ENCODE peak calls at places on chromosomes 2 and 18, in eight cellular contexts. P, D, B, E, J, N, K and X are unnamed samples.
A peak's percentile ranks its signal among the peaks of the same experiment; 100 is the strongest.

GRCh38 chr2:200364142-200364541 is 57.6 kb downstream of the SPATS2L start:
- DNase-seq in E (no peak), J (no peak), B (no peak), D (no peak), K (no peak), N (no peak), P (no peak), X (no peak)

GRCh38 chr2:221895366-221896121 is 323.4 kb upstream of the EPHA4 start:
- DNase-seq in K (no peak), E (no peak), B (no peak), J (no peak), P (no peak), D (no peak), N (no peak), X (no peak)

GRCh38 chr18:36993068-36993467 is 164.1 kb downstream of the KIAA1328 start:
- DNase-seq in E (no peak), D (no peak), N (no peak), P (no peak), B (peak; percentile 3), K (no peak), J (peak; percentile 25), X (no peak)

GRCh38 chr2:207256026-207256425 is 90.3 kb upstream of the KLF7 start:
- DNase-seq in B (no peak), K (no peak), D (no peak), J (no peak), P (no peak), N (no peak), E (no peak), X (no peak)

GRCh38 chr2:109710505-109711229 is 83.4 kb upstream of the RGPD5 start:
- DNase-seq in P (no peak), N (no peak), J (no peak), K (no peak), B (no peak), E (peak; percentile 23), D (no peak), X (no peak)

GRCh38 chr2:230678451-230678850 is 34.2 kb upstream of the CAB39 start:
- DNase-seq in J (no peak), E (peak; percentile 49), K (no peak), P (no peak), B (no peak), N (no peak), D (no peak), X (no peak)

GRCh38 chr18:39414009-39414700 is 1848.6 kb upstream of the CELF4 start:
- DNase-seq in K (no peak), B (peak; percentile 58), N (no peak), D (no peak), P (no peak), E (no peak), J (no peak), X (no peak)

GRCh38 chr2:172908275-172908674 is 167.4 kb upstream of the MAP3K20 start:
- DNase-seq in B (no peak), D (no peak), N (no peak), K (no peak), P (no peak), J (no peak), E (no peak), X (no peak)

GRCh38 chr2:45869165-45869501 is 217.7 kb downstream of the PRKCE start:
- DNase-seq in P (no peak), K (no peak), B (no peak), D (no peak), E (no peak), N (no peak), J (no peak), X (no peak)

GRCh38 chr2:77807531-77808215 is 285.5 kb upstream of the LRRTM4 start:
- DNase-seq in B (peak; percentile 66), D (no peak), E (peak; percentile 13), J (no peak), P (no peak), K (no peak), N (no peak), X (no peak)

GRCh38 chr2:205902041-205902898 is 183.7 kb downstream of the INO80D start:
- DNase-seq in K (no peak), N (no peak), J (peak; percentile 95), E (no peak), B (peak; percentile 8), P (no peak), D (no peak), X (peak; percentile 53)

GRCh38 chr2:214543386-214543955 is 132.6 kb downstream of the VWC2L start:
- DNase-seq in E (no peak), P (no peak), N (no peak), K (no peak), J (peak; percentile 59), B (peak; percentile 74), D (no peak), X (peak; percentile 28)

GRCh38 chr2:234204480-234204879 is 154.0 kb downstream of the SPP2 start:
- DNase-seq in N (no peak), B (peak; percentile 78), P (no peak), K (no peak), D (no peak), J (peak; percentile 2), E (no peak), X (no peak)

GRCh38 chr2:110852541-110853263 is 120.3 kb downstream of the ACOXL start:
- DNase-seq in B (peak; percentile 8), P (no peak), J (no peak), E (no peak), D (no peak), K (no peak), N (no peak), X (no peak)

GRCh38 chr2:113203901-113204519 is 30.2 kb downstream of the PSD4 start:
- DNase-seq in J (peak; percentile 92), E (peak; percentile 84), K (peak; percentile 84), N (peak; percentile 73), P (no peak), D (peak; percentile 75), B (peak; percentile 89), X (no peak)

GRCh38 chr18:60649107-60649506 is 276.5 kb upstream of the MC4R start:
- DNase-seq in D (no peak), P (no peak), J (peak; percentile 93), E (no peak), K (no peak), N (no peak), B (no peak), X (no peak)

GRCh38 chr2:31230751-31231150 is 3.2 kb upstream of the EHD3 start:
- DNase-seq in N (no peak), K (no peak), J (no peak), B (no peak), P (no peak), D (no peak), E (no peak), X (no peak)

GRCh38 chr18:54775686-54776085 is 52.6 kb upstream of the RAB27B start:
- DNase-seq in K (no peak), B (peak; percentile 77), P (no peak), E (peak; percentile 14), N (peak; percentile 54), D (no peak), J (peak; percentile 50), X (no peak)

GRCh38 chr18:9804517-9805104 is 81.2 kb upstream of the TXNDC2 start:
- DNase-seq in B (peak; percentile 34), K (no peak), J (peak; percentile 90), P (no peak), E (peak; percentile 14), D (peak; percentile 71), N (no peak), X (no peak)

GRCh38 chr18:67864677-67865340 is 348.3 kb upstream of the DSEL start:
- DNase-seq in P (no peak), N (no peak), J (peak; percentile 35), K (no peak), B (peak; percentile 60), D (no peak), E (no peak), X (no peak)

GRCh38 chr2:32064021-32064678 is 794 bp downstream of the SPAST start:
- DNase-seq in K (no peak), P (no peak), B (no peak), D (no peak), N (no peak), E (peak; percentile 64), J (peak; percentile 46), X (no peak)

GRCh38 chr2:109091526-109091925 is 37.5 kb upstream of the SH3RF3 start:
- DNase-seq in E (no peak), J (no peak), P (no peak), K (no peak), D (no peak), B (no peak), N (no peak), X (no peak)

GRCh38 chr2:233915133-233915532 is 2.0 kb upstream of the TRPM8 start:
- DNase-seq in K (no peak), P (no peak), E (no peak), N (no peak), B (peak; percentile 47), D (no peak), J (peak; percentile 51), X (peak; percentile 5)

GRCh38 chr18:49161627-49162026 is 210.9 kb upstream of the SMAD7 start:
- DNase-seq in J (no peak), N (no peak), E (no peak), D (no peak), B (no peak), P (no peak), K (no peak), X (no peak)

GRCh38 chr2:25955869-25956535 is 26.3 kb downstream of the KIF3C start:
- DNase-seq in B (peak; percentile 39), K (no peak), E (peak; percentile 49), P (no peak), D (no peak), J (no peak), N (no peak), X (no peak)

GRCh38 chr18:63578357-63578958 is 8.7 kb upstream of the SERPINB13 start:
- DNase-seq in J (peak; percentile 72), P (no peak), K (no peak), D (no peak), E (peak; percentile 76), B (peak; percentile 69), N (peak; percentile 20), X (peak; percentile 43)

GRCh38 chr2:583666-584065 is 93.5 kb downstream of the TMEM18 start:
- DNase-seq in P (no peak), D (no peak), E (no peak), N (no peak), K (no peak), J (no peak), B (no peak), X (no peak)

GRCh38 chr2:236872971-236873370 is 212.7 kb upstream of the COPS8 start:
- DNase-seq in E (no peak), N (no peak), B (no peak), J (peak; percentile 35), P (no peak), K (no peak), D (no peak), X (no peak)

GRCh38 chr2:181790716-181791649 is 100.5 kb upstream of the ITPRID2 start:
- DNase-seq in P (no peak), J (peak; percentile 61), E (peak; percentile 55), K (no peak), N (no peak), D (no peak), B (peak; percentile 95), X (no peak)

GRCh38 chr2:197972017-197972416 is 167.6 kb downstream of the PLCL1 start:
- DNase-seq in K (no peak), N (peak; percentile 76), P (no peak), B (peak; percentile 29), E (no peak), D (no peak), J (no peak), X (peak; percentile 12)

GRCh38 chr18:21444465-21445023 is 156.0 kb downstream of the ESCO1 start:
- DNase-seq in D (no peak), B (peak; percentile 78), N (peak; percentile 14), J (peak; percentile 69), K (no peak), P (no peak), E (peak; percentile 56), X (peak; percentile 61)

GRCh38 chr2:159266554-159266953 is 19.9 kb downstream of the WDSUB1 start:
- DNase-seq in E (no peak), N (no peak), D (no peak), B (no peak), P (no peak), K (no peak), J (no peak), X (no peak)

GRCh38 chr18:42654561-42654960 is 460.9 kb downstream of the RIT2 start:
- DNase-seq in P (no peak), N (no peak), K (no peak), D (no peak), J (peak; percentile 21), B (no peak), E (peak; percentile 8), X (no peak)

GRCh38 chr2:11869423-11869991 is 123.1 kb downstream of the LPIN1 start:
- DNase-seq in P (no peak), B (no peak), K (no peak), J (no peak), D (no peak), E (no peak), N (no peak), X (no peak)